ENCODE peak calls at places on chromosome 2, in five cellular contexts. One of them, this sample, is unnamed.

GRCh38 chr2:184599054-184599874 is 935 bp downstream of the ZNF804A start:
- DNase-seq in HCT116: peak; percentile 19
- DNase-seq in H1: no peak
- DNase-seq in PC-9: no peak
- DNase-seq in fibroblast of lung: peak; percentile 48
- DNase-seq in this sample: no peak

GRCh38 chr2:181250691-181251090 is 206.5 kb upstream of the ITGA4 start:
- DNase-seq in H1: no peak
- DNase-seq in HCT116: no peak
- DNase-seq in PC-9: no peak
- DNase-seq in fibroblast of lung: peak; percentile 15
- DNase-seq in this sample: no peak

GRCh38 chr2:233426619-233427342 is 72.5 kb downstream of the DGKD start:
- DNase-seq in HCT116: peak; percentile 79
- DNase-seq in fibroblast of lung: peak; percentile 77
- DNase-seq in PC-9: peak; percentile 95
- DNase-seq in H1: no peak
- DNase-seq in this sample: peak; percentile 90

GRCh38 chr2:232309592-232309991 is 69.0 kb upstream of the ALPP start:
- DNase-seq in fibroblast of lung: no peak
- DNase-seq in H1: no peak
- DNase-seq in HCT116: no peak
- DNase-seq in PC-9: no peak
- DNase-seq in this sample: no peak

GRCh38 chr2:121994238-121995206 is 239.1 kb downstream of the TSN start:
- DNase-seq in fibroblast of lung: no peak
- DNase-seq in PC-9: no peak
- DNase-seq in H1: no peak
- DNase-seq in HCT116: no peak
- DNase-seq in this sample: no peak

GRCh38 chr2:23569761-23570383 is 184.9 kb downstream of the KLHL29 start:
- DNase-seq in fibroblast of lung: peak; percentile 41
- DNase-seq in PC-9: no peak
- DNase-seq in H1: no peak
- DNase-seq in HCT116: no peak
- DNase-seq in this sample: no peak

GRCh38 chr2:102013200-102014040 is 21.7 kb downstream of the IL1R2 start:
- DNase-seq in PC-9: no peak
- DNase-seq in H1: no peak
- DNase-seq in fibroblast of lung: no peak
- DNase-seq in HCT116: no peak
- DNase-seq in this sample: no peak

GRCh38 chr2:120779781-120780283 is 44.2 kb downstream of the GLI2 start:
- DNase-seq in H1: no peak
- DNase-seq in PC-9: peak; percentile 58
- DNase-seq in HCT116: no peak
- DNase-seq in fibroblast of lung: peak; percentile 50
- DNase-seq in this sample: peak; percentile 32

GRCh38 chr2:11726384-11726783 is 20.0 kb upstream of the LPIN1 start:
- DNase-seq in H1: no peak
- DNase-seq in PC-9: no peak
- DNase-seq in HCT116: no peak
- DNase-seq in fibroblast of lung: peak; percentile 56
- DNase-seq in this sample: no peak

GRCh38 chr2:207317358-207317984 is 151.7 kb upstream of the KLF7 start:
- DNase-seq in HCT116: peak; percentile 33
- DNase-seq in PC-9: no peak
- DNase-seq in fibroblast of lung: peak; percentile 60
- DNase-seq in H1: no peak
- DNase-seq in this sample: peak; percentile 58

GRCh38 chr2:216388046-216388884 is 16.0 kb upstream of the MARCHF4 start:
- DNase-seq in H1: no peak
- DNase-seq in PC-9: peak; percentile 41
- DNase-seq in fibroblast of lung: no peak
- DNase-seq in HCT116: no peak
- DNase-seq in this sample: no peak

GRCh38 chr2:140442319-140442718 is 1662.1 kb upstream of the NXPH2 start:
- DNase-seq in H1: no peak
- DNase-seq in HCT116: no peak
- DNase-seq in fibroblast of lung: peak; percentile 33
- DNase-seq in PC-9: no peak
- DNase-seq in this sample: peak; percentile 45

GRCh38 chr2:74816540-74817331 is 17.2 kb upstream of the HK2 start:
- DNase-seq in PC-9: no peak
- DNase-seq in H1: no peak
- DNase-seq in fibroblast of lung: no peak
- DNase-seq in HCT116: no peak
- DNase-seq in this sample: no peak

GRCh38 chr2:151459368-151459767 is 49.7 kb downstream of the RIF1 start:
- DNase-seq in PC-9: no peak
- DNase-seq in H1: no peak
- DNase-seq in fibroblast of lung: no peak
- DNase-seq in HCT116: no peak
- DNase-seq in this sample: no peak

GRCh38 chr2:190948671-190949070 is 65.3 kb downstream of the STAT1 start:
- DNase-seq in HCT116: peak; percentile 56
- DNase-seq in fibroblast of lung: no peak
- DNase-seq in H1: no peak
- DNase-seq in PC-9: peak; percentile 44
- DNase-seq in this sample: peak; percentile 72

GRCh38 chr2:9310827-9311226 is 104.2 kb downstream of the ASAP2 start:
- DNase-seq in fibroblast of lung: no peak
- DNase-seq in PC-9: peak; percentile 66
- DNase-seq in H1: no peak
- DNase-seq in HCT116: no peak
- DNase-seq in this sample: peak; percentile 43

GRCh38 chr2:146246734-146247523 is 1597.9 kb upstream of the ACVR2A start:
- DNase-seq in HCT116: no peak
- DNase-seq in fibroblast of lung: no peak
- DNase-seq in H1: no peak
- DNase-seq in PC-9: no peak
- DNase-seq in this sample: no peak

GRCh38 chr2:166593403-166593802 is 99.4 kb upstream of the SCN7A start:
- DNase-seq in fibroblast of lung: peak; percentile 72
- DNase-seq in PC-9: no peak
- DNase-seq in H1: no peak
- DNase-seq in HCT116: no peak
- DNase-seq in this sample: peak; percentile 82

GRCh38 chr2:70995227-70995729 is 605 bp upstream of the TEX261 start:
- DNase-seq in PC-9: peak; percentile 60
- DNase-seq in fibroblast of lung: peak; percentile 27
- DNase-seq in H1: no peak
- DNase-seq in HCT116: peak; percentile 57
- DNase-seq in this sample: peak; percentile 69
- TF ChIP-seq CTCF in PC-9: peak; percentile 56
- TF ChIP-seq CTCF in fibroblast of lung: no peak
- TF ChIP-seq CTCF in H1: peak; percentile 65
- TF ChIP-seq CTCF in HCT116: peak; percentile 56
- TF ChIP-seq CTCF in this sample: peak; percentile 62

DNA sequence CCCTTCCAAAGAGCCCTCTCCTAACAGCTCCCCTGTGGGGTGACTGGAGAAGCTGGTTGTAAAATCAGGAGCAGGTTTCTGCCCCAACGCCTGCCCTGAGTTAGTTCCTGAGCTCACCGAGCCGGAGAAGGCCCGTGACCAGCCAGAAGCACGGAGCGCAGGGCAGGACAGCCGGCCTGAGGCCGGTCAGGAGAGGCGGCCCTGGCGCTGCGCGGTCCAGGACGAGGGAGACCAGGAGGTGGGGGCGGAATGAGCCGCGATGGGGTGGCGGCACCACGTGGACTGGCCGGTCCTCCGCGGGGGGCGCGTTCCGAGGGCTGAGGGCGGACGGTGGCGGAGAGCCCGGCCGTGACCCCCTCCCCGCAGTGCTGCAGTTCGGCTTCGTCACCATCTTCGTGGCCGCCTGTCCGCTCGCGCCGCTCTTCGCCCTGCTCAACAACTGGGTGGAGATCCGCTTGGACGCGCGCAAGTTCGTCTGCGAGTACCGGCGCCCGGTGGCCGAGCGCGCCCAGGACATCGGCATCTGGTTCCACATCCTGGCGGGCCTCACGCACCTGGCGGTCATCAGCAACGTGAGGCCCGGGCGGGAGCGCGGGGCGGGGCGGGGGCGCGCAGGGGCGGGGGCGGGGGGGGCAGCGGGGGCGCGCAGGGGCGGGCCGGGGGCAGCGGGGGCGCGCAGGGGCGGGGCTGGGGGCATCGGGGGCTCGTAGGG is 29.0 kb downstream of the ANO7 start:
- DNase-seq in HCT116: no peak
- DNase-seq in fibroblast of lung: peak; percentile 75
- DNase-seq in H1: no peak
- DNase-seq in PC-9: peak; percentile 63
- DNase-seq in this sample: peak; percentile 33
- H3K4me3 ChIP-seq in HCT116: no peak overlapping the region
- H3K4me3 ChIP-seq in fibroblast of lung: peak overlapping the region; percentile 36
- H3K4me3 ChIP-seq in H1: peak overlapping the region; percentile 51
- H3K4me3 ChIP-seq in PC-9: peak overlapping the region; percentile 47
- H3K4me3 ChIP-seq in this sample: peak overlapping the region; percentile 62

GRCh38 chr2:199467462-199467822 is 9.7 kb upstream of the SATB2 start:
- DNase-seq in H1: no peak
- DNase-seq in fibroblast of lung: no peak
- DNase-seq in PC-9: no peak
- DNase-seq in HCT116: no peak
- DNase-seq in this sample: no peak

GRCh38 chr2:199466704-199467461 is 9.1 kb upstream of the SATB2 start:
- DNase-seq in fibroblast of lung: no peak
- DNase-seq in PC-9: no peak
- DNase-seq in H1: no peak
- DNase-seq in HCT116: no peak
- DNase-seq in this sample: no peak

GRCh38 chr2:199469514-199470360 is 12.0 kb upstream of the SATB2 start:
- DNase-seq in PC-9: no peak
- DNase-seq in H1: no peak
- DNase-seq in fibroblast of lung: no peak
- DNase-seq in HCT116: no peak
- DNase-seq in this sample: no peak

GRCh38 chr2:199470361-199470671 is 12.6 kb upstream of the SATB2 start:
- DNase-seq in PC-9: no peak
- DNase-seq in HCT116: no peak
- DNase-seq in H1: no peak
- DNase-seq in fibroblast of lung: no peak
- DNase-seq in this sample: no peak

GRCh38 chr2:199468561-199469513 is 11.1 kb upstream of the SATB2 start:
- DNase-seq in HCT116: no peak
- DNase-seq in PC-9: no peak
- DNase-seq in fibroblast of lung: no peak
- DNase-seq in H1: no peak
- DNase-seq in this sample: no peak
- TF ChIP-seq EZH2 in HCT116: no peak
- TF ChIP-seq EZH2 in PC-9: no peak
- TF ChIP-seq EZH2 in fibroblast of lung: peak; percentile 87
- TF ChIP-seq EZH2 in H1: peak; percentile 61
- TF ChIP-seq EZH2 in this sample: no peak

GRCh38 chr2:95074663-95075439 is 46.8 kb downstream of the MRPS5 start:
- DNase-seq in HCT116: no peak
- DNase-seq in fibroblast of lung: no peak
- DNase-seq in PC-9: peak; percentile 29
- DNase-seq in H1: no peak
- DNase-seq in this sample: no peak
- TF ChIP-seq CTCF in HCT116: no peak
- TF ChIP-seq CTCF in fibroblast of lung: no peak
- TF ChIP-seq CTCF in PC-9: no peak
- TF ChIP-seq CTCF in H1: no peak
- TF ChIP-seq CTCF in this sample: no peak